ENCODE peak calls at places on chromosomes 7 and 10, in nine cellular contexts. One of them, this sample, is unnamed.
A peak's percentile ranks its signal among the peaks of the same experiment; 100 is the strongest.

GRCh38 chr10:5948999-5949759 is 28.2 kb downstream of the IL15RA start:
- DNase-seq in GM23338: peak; percentile 86
- DNase-seq in BJ: no peak
- DNase-seq in cardiac muscle cell: peak; percentile 57
- DNase-seq in neural crest cell: peak; percentile 38
- DNase-seq in psoas muscle: peak; percentile 69
- DNase-seq in foreskin fibroblast: peak; percentile 53
- DNase-seq in heart left ventricle: peak; percentile 79
- DNase-seq in HL-60: no peak
- DNase-seq in this sample: no peak

GRCh38 chr7:146116452-146117219 is at the start of gene CNTNAP2:
- DNase-seq in foreskin fibroblast: no peak
- DNase-seq in cardiac muscle cell: peak; percentile 74
- DNase-seq in heart left ventricle: peak; percentile 59
- DNase-seq in GM23338: peak; percentile 69
- DNase-seq in BJ: no peak
- DNase-seq in psoas muscle: no peak
- DNase-seq in HL-60: peak; percentile 14
- DNase-seq in neural crest cell: peak; percentile 39
- DNase-seq in this sample: peak; percentile 24

GRCh38 chr10:7525314-7526016 is 114.6 kb upstream of the SFMBT2 start:
- DNase-seq in foreskin fibroblast: peak; percentile 48
- DNase-seq in HL-60: peak; percentile 29
- DNase-seq in GM23338: peak; percentile 87
- DNase-seq in heart left ventricle: no peak
- DNase-seq in BJ: peak; percentile 13
- DNase-seq in neural crest cell: peak; percentile 71
- DNase-seq in cardiac muscle cell: peak; percentile 84
- DNase-seq in psoas muscle: no peak
- DNase-seq in this sample: no peak

GRCh38 chr10:2463301-2463700 is 604.0 kb upstream of the PFKP start:
- DNase-seq in neural crest cell: no peak
- DNase-seq in HL-60: no peak
- DNase-seq in GM23338: no peak
- DNase-seq in cardiac muscle cell: no peak
- DNase-seq in heart left ventricle: no peak
- DNase-seq in foreskin fibroblast: no peak
- DNase-seq in psoas muscle: no peak
- DNase-seq in BJ: no peak
- DNase-seq in this sample: no peak

GRCh38 chr7:1610678-1611302 is 41.0 kb upstream of the PSMG3 start:
- DNase-seq in heart left ventricle: no peak
- DNase-seq in neural crest cell: no peak
- DNase-seq in foreskin fibroblast: no peak
- DNase-seq in HL-60: no peak
- DNase-seq in BJ: no peak
- DNase-seq in GM23338: no peak
- DNase-seq in psoas muscle: no peak
- DNase-seq in cardiac muscle cell: no peak
- DNase-seq in this sample: no peak

GRCh38 chr10:84452006-84452405 is 123.6 kb downstream of the CCSER2 start:
- DNase-seq in psoas muscle: no peak
- DNase-seq in HL-60: no peak
- DNase-seq in GM23338: peak; percentile 26
- DNase-seq in BJ: no peak
- DNase-seq in cardiac muscle cell: no peak
- DNase-seq in heart left ventricle: no peak
- DNase-seq in neural crest cell: no peak
- DNase-seq in foreskin fibroblast: no peak
- DNase-seq in this sample: no peak

GRCh38 chr7:1545417-1546246 is 10.4 kb downstream of the TMEM184A start:
- DNase-seq in psoas muscle: peak; percentile 61
- DNase-seq in BJ: no peak
- DNase-seq in neural crest cell: no peak
- DNase-seq in GM23338: no peak
- DNase-seq in heart left ventricle: no peak
- DNase-seq in HL-60: no peak
- DNase-seq in foreskin fibroblast: no peak
- DNase-seq in cardiac muscle cell: no peak
- DNase-seq in this sample: no peak

GRCh38 chr10:47311193-47311899 is 10.9 kb upstream of the GDF2 start:
- DNase-seq in GM23338: no peak
- DNase-seq in HL-60: peak; percentile 11
- DNase-seq in neural crest cell: no peak
- DNase-seq in BJ: no peak
- DNase-seq in heart left ventricle: no peak
- DNase-seq in cardiac muscle cell: no peak
- DNase-seq in psoas muscle: peak; percentile 45
- DNase-seq in foreskin fibroblast: no peak
- DNase-seq in this sample: no peak

GRCh38 chr10:91313761-91314520 is 93.5 kb downstream of the PCGF5 start:
- DNase-seq in neural crest cell: no peak
- DNase-seq in foreskin fibroblast: peak; percentile 81
- DNase-seq in cardiac muscle cell: no peak
- DNase-seq in HL-60: no peak
- DNase-seq in BJ: no peak
- DNase-seq in heart left ventricle: no peak
- DNase-seq in psoas muscle: no peak
- DNase-seq in GM23338: no peak
- DNase-seq in this sample: no peak

GRCh38 chr7:6049780-6050179 is 18.6 kb downstream of the ANKRD61 start:
- DNase-seq in heart left ventricle: no peak
- DNase-seq in HL-60: no peak
- DNase-seq in psoas muscle: no peak
- DNase-seq in cardiac muscle cell: no peak
- DNase-seq in GM23338: no peak
- DNase-seq in BJ: no peak
- DNase-seq in neural crest cell: no peak
- DNase-seq in foreskin fibroblast: no peak
- DNase-seq in this sample: no peak

GRCh38 chr7:108280136-108280535 is 150.0 kb upstream of the LAMB4 start:
- DNase-seq in foreskin fibroblast: no peak
- DNase-seq in HL-60: no peak
- DNase-seq in cardiac muscle cell: no peak
- DNase-seq in psoas muscle: no peak
- DNase-seq in heart left ventricle: no peak
- DNase-seq in GM23338: no peak
- DNase-seq in neural crest cell: no peak
- DNase-seq in BJ: no peak
- DNase-seq in this sample: no peak

DNA sequence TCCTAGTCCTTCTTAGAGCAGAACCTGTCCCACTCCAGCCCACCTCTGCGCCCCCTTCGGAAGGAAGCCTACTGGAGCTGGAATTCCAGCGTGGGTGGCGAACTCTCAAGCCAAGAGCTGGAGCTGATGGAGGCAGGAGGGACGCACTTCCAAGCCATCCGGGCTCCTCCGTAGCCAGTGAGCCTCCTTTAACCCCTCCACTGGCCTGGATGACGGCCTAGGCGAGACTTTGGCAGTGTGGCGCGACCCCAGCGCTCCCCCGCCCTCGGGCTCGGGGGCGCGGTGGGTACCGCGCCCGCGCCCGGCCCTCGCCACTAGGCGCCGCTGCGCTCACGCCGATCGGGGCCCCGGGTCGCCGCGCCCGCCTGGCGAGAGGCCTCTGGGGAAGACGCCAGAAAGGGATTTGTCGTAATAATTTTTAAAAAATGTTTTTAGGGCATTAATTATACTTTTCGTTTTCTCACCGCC is 5.1 kb upstream of the EMX2 start:
- DNase-seq in HL-60: no peak
- DNase-seq in cardiac muscle cell: peak; percentile 69
- DNase-seq in neural crest cell: peak; percentile 52
- DNase-seq in heart left ventricle: no peak
- DNase-seq in psoas muscle: peak; percentile 70
- DNase-seq in GM23338: peak; percentile 62
- DNase-seq in foreskin fibroblast: peak; percentile 23
- DNase-seq in BJ: no peak
- DNase-seq in this sample: peak; percentile 75
- TF ChIP-seq CTCF in HL-60: no peak
- TF ChIP-seq CTCF in cardiac muscle cell: peak; percentile 59
- TF ChIP-seq CTCF in neural crest cell: peak; percentile 86
- TF ChIP-seq CTCF in heart left ventricle: peak; percentile 59
- TF ChIP-seq CTCF in psoas muscle: peak; percentile 80
- TF ChIP-seq CTCF in GM23338: peak; percentile 69
- TF ChIP-seq CTCF in foreskin fibroblast: peak; percentile 30
- TF ChIP-seq CTCF in BJ: peak; percentile 26
- TF ChIP-seq CTCF in this sample: peak; percentile 71

GRCh38 chr10:33557313-33557712 is 222.8 kb upstream of the NRP1 start:
- DNase-seq in heart left ventricle: no peak
- DNase-seq in cardiac muscle cell: no peak
- DNase-seq in neural crest cell: no peak
- DNase-seq in HL-60: no peak
- DNase-seq in BJ: no peak
- DNase-seq in psoas muscle: no peak
- DNase-seq in GM23338: no peak
- DNase-seq in foreskin fibroblast: no peak
- DNase-seq in this sample: no peak

GRCh38 chr10:33553951-33554571 is 219.6 kb upstream of the NRP1 start:
- DNase-seq in neural crest cell: no peak
- DNase-seq in foreskin fibroblast: no peak
- DNase-seq in HL-60: no peak
- DNase-seq in psoas muscle: no peak
- DNase-seq in GM23338: peak; percentile 19
- DNase-seq in heart left ventricle: no peak
- DNase-seq in cardiac muscle cell: peak; percentile 22
- DNase-seq in BJ: no peak
- DNase-seq in this sample: no peak

GRCh38 chr10:33556103-33556502 is 221.6 kb upstream of the NRP1 start:
- DNase-seq in psoas muscle: no peak
- DNase-seq in GM23338: no peak
- DNase-seq in neural crest cell: no peak
- DNase-seq in heart left ventricle: no peak
- DNase-seq in HL-60: no peak
- DNase-seq in cardiac muscle cell: no peak
- DNase-seq in foreskin fibroblast: no peak
- DNase-seq in BJ: no peak
- DNase-seq in this sample: no peak

GRCh38 chr10:33556581-33556980 is 222.1 kb upstream of the NRP1 start:
- DNase-seq in foreskin fibroblast: no peak
- DNase-seq in psoas muscle: no peak
- DNase-seq in GM23338: no peak
- DNase-seq in cardiac muscle cell: peak; percentile 29
- DNase-seq in heart left ventricle: no peak
- DNase-seq in BJ: no peak
- DNase-seq in neural crest cell: peak; percentile 22
- DNase-seq in HL-60: no peak
- DNase-seq in this sample: no peak

DNA sequence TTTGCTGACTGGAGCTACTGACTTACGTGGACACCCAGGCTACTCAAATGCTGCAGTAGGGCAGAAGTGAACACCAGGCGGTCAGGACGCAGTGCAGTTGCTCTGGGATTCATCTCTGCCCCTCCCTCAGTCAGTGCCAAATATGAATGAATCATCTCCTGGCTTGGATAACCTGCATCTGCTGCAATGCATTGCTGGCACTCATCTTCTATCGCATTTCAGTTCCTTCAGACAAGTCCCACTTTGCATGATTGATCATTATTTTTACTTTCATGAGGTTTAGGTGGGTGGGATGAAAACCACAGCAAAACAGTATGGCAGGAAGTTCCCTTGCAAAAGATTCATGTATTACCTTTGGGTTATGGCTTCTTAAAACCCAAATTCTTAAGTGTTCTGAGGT is 224.6 kb upstream of the NRP1 start:
- DNase-seq in neural crest cell: no peak
- DNase-seq in HL-60: no peak
- DNase-seq in heart left ventricle: no peak
- DNase-seq in BJ: peak; percentile 16
- DNase-seq in GM23338: no peak
- DNase-seq in cardiac muscle cell: no peak
- DNase-seq in psoas muscle: no peak
- DNase-seq in foreskin fibroblast: peak; percentile 74
- DNase-seq in this sample: no peak
- TF ChIP-seq CTCF in neural crest cell: no peak
- TF ChIP-seq CTCF in HL-60: no peak
- TF ChIP-seq CTCF in heart left ventricle: no peak
- TF ChIP-seq CTCF in BJ: peak; percentile 25
- TF ChIP-seq CTCF in GM23338: no peak
- TF ChIP-seq CTCF in cardiac muscle cell: peak; percentile 12
- TF ChIP-seq CTCF in psoas muscle: no peak
- TF ChIP-seq CTCF in foreskin fibroblast: no peak
- TF ChIP-seq CTCF in this sample: no peak

DNA sequence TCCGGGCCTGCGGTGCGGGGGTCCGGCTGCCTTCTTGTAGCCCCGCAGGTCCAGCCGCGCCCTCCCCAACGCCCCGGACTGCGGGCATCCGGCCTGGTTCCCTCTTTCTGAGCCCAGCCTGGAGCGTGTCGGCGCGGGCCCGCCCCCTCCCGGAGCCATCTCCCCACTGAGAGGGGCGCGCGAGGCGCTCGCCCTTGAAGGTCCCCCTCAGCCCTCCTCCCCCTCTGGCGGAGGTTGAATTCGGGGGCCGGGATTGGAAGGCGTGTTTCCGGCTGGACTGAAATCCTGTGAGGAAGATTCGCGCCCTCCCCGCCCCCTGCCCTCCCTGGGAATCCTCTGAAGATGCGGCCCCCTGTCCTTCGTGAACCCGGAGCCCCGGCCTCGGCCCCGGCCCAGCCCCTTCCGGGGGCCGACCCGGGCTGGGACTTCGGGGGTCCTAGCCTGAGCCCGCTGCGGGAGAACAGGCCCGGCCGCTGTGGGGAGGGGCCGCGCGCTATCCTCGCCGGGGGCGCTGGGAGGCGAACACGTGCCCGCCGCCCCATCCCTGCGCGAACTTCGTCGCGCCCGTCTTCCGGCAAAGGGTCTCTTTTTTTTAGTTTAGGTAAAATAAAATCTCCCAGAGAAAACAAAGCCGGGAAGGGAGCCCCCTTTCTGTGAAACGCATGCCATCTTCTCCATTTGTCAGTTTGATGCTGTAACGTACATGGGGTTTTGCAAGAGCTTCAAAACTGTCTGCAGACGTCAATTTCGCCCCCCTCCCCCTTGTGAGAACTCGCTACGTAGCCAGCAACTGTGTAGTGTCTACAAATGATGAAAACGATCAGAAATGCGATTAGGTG is 636 bp downstream of the PDCD4 start:
- DNase-seq in GM23338: peak; percentile 87
- DNase-seq in cardiac muscle cell: peak; percentile 88
- DNase-seq in BJ: no peak
- DNase-seq in foreskin fibroblast: no peak
- DNase-seq in psoas muscle: peak; percentile 82
- DNase-seq in neural crest cell: peak; percentile 74
- DNase-seq in heart left ventricle: peak; percentile 88
- DNase-seq in HL-60: peak; percentile 73
- DNase-seq in this sample: peak; percentile 61
- TF ChIP-seq CTCF in GM23338: peak; percentile 11
- TF ChIP-seq CTCF in cardiac muscle cell: no peak
- TF ChIP-seq CTCF in BJ: peak; percentile 33
- TF ChIP-seq CTCF in foreskin fibroblast: peak; percentile 17
- TF ChIP-seq CTCF in psoas muscle: no peak
- TF ChIP-seq CTCF in neural crest cell: no peak
- TF ChIP-seq CTCF in heart left ventricle: no peak
- TF ChIP-seq CTCF in HL-60: peak; percentile 6
- TF ChIP-seq CTCF in this sample: no peak

DNA sequence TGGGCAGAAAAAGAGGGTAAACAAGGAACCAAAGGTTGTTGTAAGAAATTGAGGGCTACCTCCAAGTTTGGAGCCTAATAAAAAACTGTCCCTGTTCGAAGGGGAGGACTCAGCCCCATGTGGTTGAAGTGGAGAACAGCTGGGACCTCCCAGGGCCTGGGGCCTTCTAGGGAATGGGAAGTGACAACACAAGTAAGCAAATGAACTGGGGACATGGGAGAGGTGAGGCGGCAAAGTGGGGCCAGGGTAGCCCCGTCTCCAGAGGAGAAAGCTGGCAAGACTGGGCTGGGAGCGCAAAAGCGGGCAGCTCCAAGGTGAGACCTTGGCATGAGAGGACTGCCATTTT is 198.1 kb downstream of the ZNF438 start:
- DNase-seq in GM23338: peak; percentile 36
- DNase-seq in HL-60: peak; percentile 11
- DNase-seq in BJ: no peak
- DNase-seq in foreskin fibroblast: no peak
- DNase-seq in psoas muscle: no peak
- DNase-seq in neural crest cell: no peak
- DNase-seq in heart left ventricle: no peak
- DNase-seq in cardiac muscle cell: no peak
- DNase-seq in this sample: no peak
- TF ChIP-seq CTCF in GM23338: peak; percentile 9
- TF ChIP-seq CTCF in HL-60: no peak
- TF ChIP-seq CTCF in BJ: no peak
- TF ChIP-seq CTCF in foreskin fibroblast: no peak
- TF ChIP-seq CTCF in psoas muscle: no peak
- TF ChIP-seq CTCF in neural crest cell: no peak
- TF ChIP-seq CTCF in heart left ventricle: no peak
- TF ChIP-seq CTCF in cardiac muscle cell: peak; percentile 30
- TF ChIP-seq CTCF in this sample: no peak

This sample was measured in mesothelial cell of epicardium.